ENCODE peak calls at places on chromosomes 11 and 22, in five cellular contexts. I, C, Q, F and U are unnamed samples.
A peak's percentile ranks its signal among the peaks of the same experiment; 100 is the strongest.

GRCh38 chr11:92698742-92699141 is 270.7 kb upstream of the MTNR1B start:
- DNase-seq in F (no peak), Q (no peak), C (no peak), I (no peak), U (no peak)

GRCh38 chr11:31826530-31827438 is 15.7 kb upstream of the PAX6 start:
- DNase-seq in F (no peak), C (no peak), Q (no peak), I (no peak), U (peak; percentile 24)

GRCh38 chr11:113023228-113023627 is 62.0 kb downstream of the NCAM1 start:
- DNase-seq in Q (no peak), C (no peak), F (no peak), I (no peak), U (no peak)

GRCh38 chr11:125358254-125358840 is 137.7 kb downstream of the FEZ1 start:
- DNase-seq in Q (no peak), F (no peak), I (peak; percentile 65), C (no peak), U (no peak)

GRCh38 chr22:41177040-41177625 is 28.0 kb upstream of the L3MBTL2 start:
- DNase-seq in C (no peak), I (no peak), F (no peak), Q (no peak), U (no peak)

GRCh38 chr22:35482974-35483373 is 57.7 kb upstream of the RASD2 start:
- DNase-seq in Q (no peak), I (no peak), C (no peak), F (no peak), U (no peak)

GRCh38 chr11:95042906-95043305 is 6.3 kb upstream of the KDM4F start:
- DNase-seq in C (no peak), F (peak; percentile 31), I (no peak), Q (no peak), U (no peak)

GRCh38 chr11:11243790-11244469 is 109.1 kb downstream of the CSNK2A3 start:
- DNase-seq in F (peak; percentile 28), C (no peak), Q (no peak), I (no peak), U (peak; percentile 52)

GRCh38 chr11:112318193-112318592 is 57.5 kb upstream of the PLET1 start:
- DNase-seq in F (no peak), Q (no peak), I (peak; percentile 96), C (no peak), U (no peak)

GRCh38 chr11:26575946-26576345 is 3.9 kb upstream of the MUC15 start:
- DNase-seq in I (no peak), C (no peak), Q (no peak), F (no peak), U (no peak)

GRCh38 chr11:15471709-15472404 is 357.1 kb downstream of the INSC start:
- DNase-seq in Q (no peak), I (no peak), F (no peak), C (no peak), U (peak; percentile 48)

GRCh38 chr22:49862408-49862776 is 8.7 kb downstream of the ZBED4 start:
- DNase-seq in Q (no peak), I (no peak), F (no peak), C (no peak), U (no peak)

GRCh38 chr11:118109231-118109630 is 22.5 kb upstream of the SMIM35 start:
- DNase-seq in F (no peak), Q (no peak), C (no peak), I (peak; percentile 4), U (no peak)

GRCh38 chr11:38503876-38504275 is 1905.8 kb upstream of the RAG2 start:
- DNase-seq in C (no peak), F (no peak), I (no peak), Q (no peak), U (no peak)

GRCh38 chr22:29255064-29255621 is 12.6 kb downstream of the RHBDD3 start:
- DNase-seq in I (no peak), Q (no peak), F (no peak), C (no peak), U (no peak)

GRCh38 chr11:44563716-44564115 is 1.7 kb upstream of the CD82 start:
- DNase-seq in I (peak; percentile 81), Q (no peak), F (no peak), C (no peak), U (no peak)

GRCh38 chr11:35841733-35842132 is 102.1 kb upstream of the LDLRAD3 start:
- DNase-seq in F (no peak), I (no peak), C (no peak), Q (no peak), U (no peak)

GRCh38 chr11:35146074-35146521 is 7.1 kb downstream of the CD44 start:
- DNase-seq in I (no peak), F (no peak), Q (peak; percentile 50), C (no peak), U (peak; percentile 61)

GRCh38 chr22:48335442-48336139 is 1492.1 kb downstream of the BRD1 start:
- DNase-seq in F (no peak), I (no peak), C (no peak), Q (no peak), U (no peak)

GRCh38 chr22:48334971-48335370 is 1492.7 kb downstream of the BRD1 start:
- DNase-seq in F (no peak), Q (no peak), C (no peak), I (no peak), U (no peak)

GRCh38 chr22:48333323-48333763 is 1494.3 kb downstream of the BRD1 start:
- DNase-seq in C (no peak), I (no peak), F (no peak), Q (no peak), U (peak; percentile 31)

GRCh38 chr22:48332438-48333322 is 1495.0 kb downstream of the BRD1 start:
- DNase-seq in Q (peak; percentile 2), F (no peak), C (no peak), I (no peak), U (peak; percentile 19)

GRCh38 chr22:48333816-48334735 is 1493.6 kb downstream of the BRD1 start:
- DNase-seq in Q (no peak), I (no peak), F (no peak), C (no peak), U (peak; percentile 38)
- H3K9me3 ChIP-seq in Q (no peaks in the 10 kb centered on the region), I (peaks cover 79% of the 10 kb centered on the region), F (no peaks in the 10 kb centered on the region), C (no peaks in the 10 kb centered on the region), U (no peaks in the 10 kb centered on the region)

GRCh38 chr11:77038825-77039326 is 4.7 kb downstream of the B3GNT6 start:
- DNase-seq in C (no peak), F (no peak), I (no peak), Q (no peak), U (no peak)

GRCh38 chr11:77040889-77041288 is 6.7 kb downstream of the B3GNT6 start:
- DNase-seq in C (no peak), Q (no peak), F (no peak), I (no peak), U (no peak)

GRCh38 chr11:77040401-77040777 is 6.2 kb downstream of the B3GNT6 start:
- DNase-seq in F (no peak), C (no peak), I (no peak), Q (no peak), U (no peak)

GRCh38 chr11:77038029-77038824 is 4.0 kb downstream of the B3GNT6 start:
- DNase-seq in C (no peak), F (no peak), I (peak; percentile 29), Q (no peak), U (no peak)

DNA sequence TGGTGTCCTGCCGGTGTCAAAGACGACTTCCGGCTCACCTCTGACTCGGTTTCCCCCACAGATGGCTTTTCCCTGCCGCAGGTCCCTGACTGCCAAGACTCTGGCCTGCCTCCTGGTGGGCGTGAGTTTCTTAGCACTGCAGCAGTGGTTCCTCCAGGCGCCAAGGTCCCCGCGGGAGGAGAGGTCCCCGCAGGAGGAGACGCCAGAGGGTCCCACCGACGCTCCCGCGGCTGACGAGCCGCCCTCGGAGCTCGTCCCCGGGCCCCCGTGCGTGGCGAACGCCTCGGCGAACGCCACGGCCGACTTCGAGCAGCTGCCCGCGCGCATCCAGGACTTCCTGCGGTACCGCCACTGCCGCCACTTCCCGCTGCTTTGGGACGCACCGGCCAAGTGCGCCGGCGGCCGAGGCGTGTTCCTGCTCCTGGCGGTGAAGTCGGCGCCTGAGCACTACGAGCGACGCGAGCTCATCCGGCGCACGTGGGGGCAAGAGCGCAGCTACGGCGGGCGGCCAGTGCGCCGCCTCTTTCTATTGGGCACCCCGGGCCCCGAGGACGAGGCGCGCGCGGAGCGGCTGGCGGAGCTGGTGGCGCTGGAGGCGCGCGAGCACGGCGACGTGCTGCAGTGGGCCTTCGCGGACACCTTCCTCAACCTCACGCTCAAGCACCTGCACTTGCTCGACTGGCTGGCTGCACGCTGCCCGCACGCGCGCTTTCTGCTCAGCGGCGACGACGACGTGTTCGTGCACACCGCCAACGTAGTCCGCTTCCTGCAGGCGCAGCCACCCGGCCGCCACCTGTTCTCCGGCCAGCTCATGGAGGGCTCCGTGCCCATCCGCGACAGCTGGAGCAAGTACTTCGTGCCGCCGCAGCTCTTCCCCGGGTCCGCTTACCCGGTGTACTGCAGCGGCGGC is 5.5 kb downstream of the B3GNT6 start:
- DNase-seq in I (peak; percentile 33), Q (peak; percentile 74), C (no peak), F (peak; percentile 44), U (no peak)
- H3K27me3 ChIP-seq in I (peaks cover 29% of the 10 kb centered on the region), Q (peaks cover 30% of the 10 kb centered on the region), C (peaks cover 12% of the 10 kb centered on the region), F (peaks cover 5% of the 10 kb centered on the region), U (no peaks in the 10 kb centered on the region)

GRCh38 chr11:115422013-115422697 is 82.1 kb downstream of the CADM1 start:
- DNase-seq in Q (no peak), I (no peak), F (no peak), C (no peak), U (no peak)
- H3K27ac ChIP-seq in Q (no peak overlapping the region), I (no peak overlapping the region), F (no peak overlapping the region), C (no peak overlapping the region), U (no peak overlapping the region)

DNA sequence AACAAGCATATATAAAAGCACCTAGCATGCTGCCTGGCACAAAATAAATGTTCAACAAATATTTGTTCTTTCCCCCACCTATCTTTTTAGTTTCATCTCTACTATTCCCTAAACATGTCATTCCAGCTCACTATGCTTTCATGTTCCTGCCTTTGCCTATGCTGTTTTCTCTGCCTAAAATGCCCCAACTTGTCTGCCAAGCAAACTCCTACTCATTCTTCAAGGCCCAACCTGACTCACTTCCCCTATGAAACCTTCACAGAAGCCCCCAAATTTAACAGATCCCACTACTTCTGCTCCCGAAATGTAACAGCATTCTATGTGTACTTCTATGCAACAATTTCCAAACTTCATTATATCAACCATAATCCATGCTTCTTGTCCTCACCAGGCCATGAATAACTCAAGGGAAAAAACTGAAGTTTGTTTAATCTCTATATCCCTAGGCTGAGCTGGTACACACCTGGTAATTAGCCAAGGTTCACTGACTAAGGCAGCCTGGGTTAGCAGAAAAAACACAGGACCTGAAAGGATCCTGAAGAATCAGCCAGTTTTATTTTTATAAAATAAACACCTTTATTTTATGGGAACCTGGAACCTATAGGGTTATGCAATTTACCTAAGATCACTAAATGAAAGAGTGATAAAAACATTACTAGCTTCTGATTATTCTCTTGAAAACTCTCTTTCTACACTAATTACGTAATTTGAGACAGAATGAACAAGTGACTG is 72.2 kb downstream of the PAK1 start:
- DNase-seq in I (no peak), C (no peak), F (no peak), Q (no peak), U (no peak)
- H3K9me3 ChIP-seq in I (no peaks in the 10 kb centered on the region), C (no peaks in the 10 kb centered on the region), F (no peaks in the 10 kb centered on the region), Q (no peaks in the 10 kb centered on the region), U (no peaks in the 10 kb centered on the region)